ENCODE peak calls at places on chromosome 16, in six cellular contexts. One of them, this sample, is unnamed.

GRCh38 chr16:89815639-89816348 is 653 bp downstream of the FANCA start:
- DNase-seq in astrocyte of the spinal cord: no peak
- DNase-seq in activated effector memory CD4-positive, alpha-beta T cell treated with Interleukin-2 at 50 U/mL for 16 hours: no peak
- DNase-seq in stimulated activated CD8-positive, alpha-beta memory T cell treated with anti-CD3 and anti-CD28 coated beads, Interleukin-4, amount 100 ng/mL, for 24 hours: no peak
- DNase-seq in dermis microvascular lymphatic vessel endothelial cell: no peak
- DNase-seq in fibroblast of the conjunctiva: no peak
- DNase-seq in this sample: no peak

GRCh38 chr16:50509521-50510341 is 38.5 kb upstream of the NKD1 start:
- DNase-seq in astrocyte of the spinal cord: peak
- DNase-seq in stimulated activated CD8-positive, alpha-beta memory T cell treated with anti-CD3 and anti-CD28 coated beads, Interleukin-4, amount 100 ng/mL, for 24 hours: peak
- DNase-seq in activated effector memory CD4-positive, alpha-beta T cell treated with Interleukin-2 at 50 U/mL for 16 hours: peak
- DNase-seq in fibroblast of the conjunctiva: no peak
- DNase-seq in dermis microvascular lymphatic vessel endothelial cell: no peak
- DNase-seq in this sample: no peak

GRCh38 chr16:68003031-68003430 is 3.7 kb upstream of the DPEP2 start:
- DNase-seq in stimulated activated CD8-positive, alpha-beta memory T cell treated with anti-CD3 and anti-CD28 coated beads, Interleukin-4, amount 100 ng/mL, for 24 hours: no peak
- DNase-seq in astrocyte of the spinal cord: no peak
- DNase-seq in fibroblast of the conjunctiva: no peak
- DNase-seq in activated effector memory CD4-positive, alpha-beta T cell treated with Interleukin-2 at 50 U/mL for 16 hours: no peak
- DNase-seq in dermis microvascular lymphatic vessel endothelial cell: no peak
- DNase-seq in this sample: no peak

GRCh38 chr16:85389679-85390470 is 223.2 kb upstream of the GSE1 start:
- DNase-seq in fibroblast of the conjunctiva: no peak
- DNase-seq in astrocyte of the spinal cord: no peak
- DNase-seq in stimulated activated CD8-positive, alpha-beta memory T cell treated with anti-CD3 and anti-CD28 coated beads, Interleukin-4, amount 100 ng/mL, for 24 hours: no peak
- DNase-seq in dermis microvascular lymphatic vessel endothelial cell: no peak
- DNase-seq in activated effector memory CD4-positive, alpha-beta T cell treated with Interleukin-2 at 50 U/mL for 16 hours: no peak
- DNase-seq in this sample: no peak

GRCh38 chr16:54630284-54630967 is 300.2 kb upstream of the IRX5 start:
- DNase-seq in fibroblast of the conjunctiva: no peak
- DNase-seq in activated effector memory CD4-positive, alpha-beta T cell treated with Interleukin-2 at 50 U/mL for 16 hours: no peak
- DNase-seq in stimulated activated CD8-positive, alpha-beta memory T cell treated with anti-CD3 and anti-CD28 coated beads, Interleukin-4, amount 100 ng/mL, for 24 hours: no peak
- DNase-seq in dermis microvascular lymphatic vessel endothelial cell: no peak
- DNase-seq in astrocyte of the spinal cord: no peak
- DNase-seq in this sample: no peak

GRCh38 chr16:89708481-89708931 is 7.0 kb upstream of the SPATA2L start:
- DNase-seq in dermis microvascular lymphatic vessel endothelial cell: no peak
- DNase-seq in fibroblast of the conjunctiva: no peak
- DNase-seq in stimulated activated CD8-positive, alpha-beta memory T cell treated with anti-CD3 and anti-CD28 coated beads, Interleukin-4, amount 100 ng/mL, for 24 hours: no peak
- DNase-seq in activated effector memory CD4-positive, alpha-beta T cell treated with Interleukin-2 at 50 U/mL for 16 hours: no peak
- DNase-seq in astrocyte of the spinal cord: no peak
- DNase-seq in this sample: no peak

GRCh38 chr16:69942627-69943170 is 8.4 kb upstream of the CLEC18A start:
- DNase-seq in astrocyte of the spinal cord: no peak
- DNase-seq in fibroblast of the conjunctiva: no peak
- DNase-seq in activated effector memory CD4-positive, alpha-beta T cell treated with Interleukin-2 at 50 U/mL for 16 hours: no peak
- DNase-seq in dermis microvascular lymphatic vessel endothelial cell: no peak
- DNase-seq in stimulated activated CD8-positive, alpha-beta memory T cell treated with anti-CD3 and anti-CD28 coated beads, Interleukin-4, amount 100 ng/mL, for 24 hours: no peak
- DNase-seq in this sample: no peak

GRCh38 chr16:15907863-15908478 is 19.6 kb upstream of the CEP20 start:
- DNase-seq in stimulated activated CD8-positive, alpha-beta memory T cell treated with anti-CD3 and anti-CD28 coated beads, Interleukin-4, amount 100 ng/mL, for 24 hours: no peak
- DNase-seq in dermis microvascular lymphatic vessel endothelial cell: no peak
- DNase-seq in fibroblast of the conjunctiva: no peak
- DNase-seq in activated effector memory CD4-positive, alpha-beta T cell treated with Interleukin-2 at 50 U/mL for 16 hours: no peak
- DNase-seq in astrocyte of the spinal cord: peak
- DNase-seq in this sample: no peak

GRCh38 chr16:85472514-85472913 is 140.6 kb upstream of the GSE1 start:
- DNase-seq in fibroblast of the conjunctiva: no peak
- DNase-seq in astrocyte of the spinal cord: no peak
- DNase-seq in activated effector memory CD4-positive, alpha-beta T cell treated with Interleukin-2 at 50 U/mL for 16 hours: no peak
- DNase-seq in dermis microvascular lymphatic vessel endothelial cell: no peak
- DNase-seq in stimulated activated CD8-positive, alpha-beta memory T cell treated with anti-CD3 and anti-CD28 coated beads, Interleukin-4, amount 100 ng/mL, for 24 hours: no peak
- DNase-seq in this sample: no peak

GRCh38 chr16:71945616-71946015 is 50.3 kb downstream of the IST1 start:
- DNase-seq in fibroblast of the conjunctiva: no peak
- DNase-seq in astrocyte of the spinal cord: no peak
- DNase-seq in stimulated activated CD8-positive, alpha-beta memory T cell treated with anti-CD3 and anti-CD28 coated beads, Interleukin-4, amount 100 ng/mL, for 24 hours: no peak
- DNase-seq in activated effector memory CD4-positive, alpha-beta T cell treated with Interleukin-2 at 50 U/mL for 16 hours: no peak
- DNase-seq in dermis microvascular lymphatic vessel endothelial cell: no peak
- DNase-seq in this sample: no peak

This sample was measured in astrocyte of the cerebellum.